ENCODE peak calls at places on chromosomes 13 and 19, in eight cellular contexts. K, Q, R, U, F, L, S and I are unnamed samples.

GRCh38 chr13:93552596-93552995 is 326.0 kb downstream of the GPC6 start:
- DNase-seq in R (no peak), F (no peak), U (no peak), S (no peak), Q (no peak), K (no peak), L (no peak), I (no peak)

GRCh38 chr19:52922841-52923781 is at the start of gene ZNF888:
- DNase-seq in U (peak), F (peak), L (peak), S (peak), K (peak), Q (peak), R (peak), I (peak)

GRCh38 chr13:87671824-87672603 is 843 bp downstream of the SLITRK5 start:
- DNase-seq in S (no peak), R (no peak), F (no peak), K (no peak), L (no peak), U (no peak), Q (no peak), I (peak)

GRCh38 chr13:40221460-40222201 is 444.8 kb downstream of the FOXO1 start:
- DNase-seq in R (peak), U (no peak), F (peak), Q (no peak), S (peak), L (no peak), K (peak), I (no peak)

GRCh38 chr19:29810504-29810871 is 1.3 kb upstream of the CCNE1 start:
- DNase-seq in R (no peak), K (peak), Q (no peak), F (no peak), L (no peak), S (no peak), U (no peak), I (no peak)

GRCh38 chr13:46496086-46496485 is 56.9 kb upstream of the LRCH1 start:
- DNase-seq in U (no peak), F (no peak), L (no peak), Q (no peak), R (no peak), K (no peak), S (no peak), I (no peak)

GRCh38 chr13:78339927-78340326 is 263.4 kb downstream of the POU4F1 start:
- DNase-seq in S (no peak), K (no peak), U (no peak), Q (no peak), R (no peak), L (no peak), F (no peak), I (no peak)

GRCh38 chr19:17385878-17386611 is 8.0 kb downstream of the CCDC194 start:
- DNase-seq in K (no peak), Q (peak), L (no peak), S (no peak), R (peak), U (peak), F (peak), I (peak)

GRCh38 chr13:108963846-108964600 is 334.6 kb downstream of the MYO16 start:
- DNase-seq in S (no peak), L (no peak), Q (no peak), U (peak), F (no peak), R (no peak), K (peak), I (no peak)

GRCh38 chr19:44993526-44993925 is 7.7 kb upstream of the RELB start:
- DNase-seq in K (no peak), R (no peak), L (no peak), F (no peak), Q (no peak), S (no peak), U (no peak), I (no peak)

GRCh38 chr13:99693351-99693750 is 192.1 kb downstream of the TM9SF2 start:
- DNase-seq in U (no peak), S (no peak), L (no peak), Q (no peak), K (no peak), R (no peak), F (no peak), I (no peak)

GRCh38 chr19:19010551-19010950 is 22.8 kb downstream of the SUGP2 start:
- DNase-seq in L (no peak), F (peak), R (no peak), K (no peak), Q (no peak), S (no peak), U (no peak), I (no peak)

GRCh38 chr19:11017275-11018035 is 56.6 kb downstream of the SMARCA4 start:
- DNase-seq in S (no peak), F (no peak), K (no peak), L (no peak), U (no peak), Q (no peak), R (no peak), I (no peak)

GRCh38 chr13:94722596-94722995 is 10.3 kb upstream of the SOX21 start:
- DNase-seq in S (no peak), L (no peak), R (no peak), U (no peak), Q (no peak), F (no peak), K (no peak), I (no peak)

GRCh38 chr13:44746690-44747089 is 170.6 kb upstream of the TSC22D1 start:
- DNase-seq in Q (no peak), F (no peak), L (no peak), U (no peak), R (no peak), K (no peak), S (no peak), I (no peak)

GRCh38 chr19:35310331-35310730 is 18.4 kb downstream of the MAG start:
- DNase-seq in K (no peak), F (no peak), Q (no peak), S (no peak), R (no peak), L (no peak), U (no peak), I (no peak)

GRCh38 chr19:46766569-46767317 is 20.5 kb upstream of the STRN4 start:
- DNase-seq in R (peak), S (no peak), L (no peak), U (no peak), F (no peak), K (no peak), Q (no peak), I (peak)

GRCh38 chr13:111790621-111791020 is 276.3 kb upstream of the SOX1 start:
- DNase-seq in R (no peak), L (no peak), S (no peak), K (no peak), F (no peak), U (no peak), Q (no peak), I (no peak)

GRCh38 chr19:5170329-5170745 is 170.3 kb downstream of the PTPRS start:
- DNase-seq in S (no peak), K (no peak), Q (no peak), R (peak), F (no peak), L (peak), U (no peak), I (no peak)

GRCh38 chr13:75739244-75739868 is 103.2 kb downstream of the LMO7 start:
- DNase-seq in R (no peak), K (no peak), S (no peak), F (no peak), L (no peak), Q (no peak), U (no peak), I (peak)

GRCh38 chr13:95251641-95252040 is 49.6 kb downstream of the ABCC4 start:
- DNase-seq in R (no peak), L (no peak), F (no peak), K (no peak), Q (no peak), S (no peak), U (no peak), I (no peak)

GRCh38 chr19:55071913-55072312 is 3.8 kb upstream of the EPS8L1 start:
- DNase-seq in Q (no peak), L (no peak), S (no peak), R (no peak), K (no peak), U (no peak), F (no peak), I (no peak)

GRCh38 chr13:84088996-84089395 is 206.7 kb upstream of the SLITRK1 start:
- DNase-seq in Q (no peak), U (no peak), K (no peak), S (no peak), R (no peak), L (no peak), F (no peak), I (no peak)

GRCh38 chr19:35559281-35559659 is 4.2 kb downstream of the ATP4A start:
- DNase-seq in S (no peak), Q (no peak), R (no peak), U (no peak), K (no peak), L (no peak), F (no peak), I (peak)

GRCh38 chr19:5435642-5436017 is 19.6 kb upstream of the ZNRF4 start:
- DNase-seq in L (no peak), U (no peak), F (no peak), S (no peak), R (no peak), Q (no peak), K (no peak), I (no peak)